ENCODE peak calls at places on chromosomes 5 and 9, in six cellular contexts. One of them, this sample, is unnamed.

GRCh38 chr5:1885777-1886633 is 3.3 kb upstream of the IRX4 start:
- DNase-seq in pons: no peak
- DNase-seq in C1 segment of cervical spinal cord: no peak
- DNase-seq in DMS79 treated with DMSO at 0.1 percent for 48 hours: no peak
- DNase-seq in foreskin keratinocyte: peak
- DNase-seq in GM03348: no peak
- DNase-seq in this sample: no peak

GRCh38 chr5:124528838-124529237 is 217.6 kb downstream of the ZNF608 start:
- DNase-seq in pons: no peak
- DNase-seq in C1 segment of cervical spinal cord: no peak
- DNase-seq in DMS79 treated with DMSO at 0.1 percent for 48 hours: no peak
- DNase-seq in foreskin keratinocyte: no peak
- DNase-seq in GM03348: no peak
- DNase-seq in this sample: no peak

GRCh38 chr5:98769006-98769255 is 4.5 kb upstream of the RGMB start:
- DNase-seq in pons: no peak
- DNase-seq in C1 segment of cervical spinal cord: no peak
- DNase-seq in DMS79 treated with DMSO at 0.1 percent for 48 hours: no peak
- DNase-seq in foreskin keratinocyte: no peak
- DNase-seq in GM03348: peak
- DNase-seq in this sample: no peak

GRCh38 chr5:159571501-159572244 is 241.4 kb upstream of the IL12B start:
- DNase-seq in pons: no peak
- DNase-seq in C1 segment of cervical spinal cord: no peak
- DNase-seq in DMS79 treated with DMSO at 0.1 percent for 48 hours: no peak
- DNase-seq in foreskin keratinocyte: no peak
- DNase-seq in GM03348: no peak
- DNase-seq in this sample: no peak

GRCh38 chr9:3444016-3444415 is 81.8 kb downstream of the RFX3 start:
- DNase-seq in pons: no peak
- DNase-seq in C1 segment of cervical spinal cord: no peak
- DNase-seq in DMS79 treated with DMSO at 0.1 percent for 48 hours: no peak
- DNase-seq in foreskin keratinocyte: no peak
- DNase-seq in GM03348: no peak
- DNase-seq in this sample: no peak

GRCh38 chr5:139668064-139668880 is 20.1 kb downstream of the CXXC5 start:
- DNase-seq in pons: no peak
- DNase-seq in C1 segment of cervical spinal cord: no peak
- DNase-seq in DMS79 treated with DMSO at 0.1 percent for 48 hours: no peak
- DNase-seq in foreskin keratinocyte: peak
- DNase-seq in GM03348: peak
- DNase-seq in this sample: peak

GRCh38 chr9:757246-757881 is 84.1 kb upstream of the DMRT1 start:
- DNase-seq in pons: peak
- DNase-seq in C1 segment of cervical spinal cord: no peak
- DNase-seq in DMS79 treated with DMSO at 0.1 percent for 48 hours: no peak
- DNase-seq in foreskin keratinocyte: no peak
- DNase-seq in GM03348: peak
- DNase-seq in this sample: peak

GRCh38 chr5:59729820-59730219 is 163.7 kb downstream of the PDE4D start:
- DNase-seq in pons: no peak
- DNase-seq in C1 segment of cervical spinal cord: no peak
- DNase-seq in DMS79 treated with DMSO at 0.1 percent for 48 hours: no peak
- DNase-seq in foreskin keratinocyte: no peak
- DNase-seq in GM03348: no peak
- DNase-seq in this sample: no peak

GRCh38 chr9:124126571-124127289 is 115.2 kb downstream of the LHX2 start:
- DNase-seq in pons: peak
- DNase-seq in C1 segment of cervical spinal cord: peak
- DNase-seq in DMS79 treated with DMSO at 0.1 percent for 48 hours: peak
- DNase-seq in foreskin keratinocyte: peak
- DNase-seq in GM03348: peak
- DNase-seq in this sample: peak

GRCh38 chr5:54725391-54726280 is 208.1 kb downstream of the SNX18 start:
- DNase-seq in pons: no peak
- DNase-seq in C1 segment of cervical spinal cord: no peak
- DNase-seq in DMS79 treated with DMSO at 0.1 percent for 48 hours: no peak
- DNase-seq in foreskin keratinocyte: peak
- DNase-seq in GM03348: peak
- DNase-seq in this sample: no peak